ENCODE peak calls at places on chromosomes 7 and 10, in seven cellular contexts. G is sigmoid colon, O is H7, E is transverse colon, R is NCI-H1092, X is NCI-H1105, M is Right ventricle myocardium inferior. P is an unnamed sample.

GRCh38 chr7:155803418-155804376 is 8.6 kb downstream of the SHH start:
- DNase-seq in O (peak), X (peak), R (no peak), M (peak), E (peak), G (no peak), P (no peak)

GRCh38 chr7:2016761-2017482 is 215.8 kb downstream of the MAD1L1 start:
- DNase-seq in E (no peak), R (no peak), G (peak), X (no peak), M (peak), O (peak), P (no peak)

GRCh38 chr10:28291881-28292297 is 11.0 kb downstream of the MPP7 start:
- DNase-seq in M (no peak), E (no peak), X (no peak), G (no peak), R (no peak), O (no peak), P (peak)

GRCh38 chr7:47611045-47611511 is 29.2 kb upstream of the TNS3 start:
- DNase-seq in O (no peak), X (no peak), G (no peak), R (peak), M (no peak), E (peak), P (no peak)

GRCh38 chr7:149856-150636 is 42.3 kb upstream of the FAM20C start:
- DNase-seq in G (peak), M (peak), O (peak), E (peak), X (peak), R (peak), P (no peak)

GRCh38 chr10:13839430-13839986 is 252.7 kb downstream of the PRPF18 start:
- DNase-seq in O (no peak), G (peak), X (no peak), E (no peak), M (peak), R (no peak), P (peak)

GRCh38 chr10:17428616-17429097 is 25.7 kb downstream of the ST8SIA6 start:
- DNase-seq in O (no peak), R (no peak), X (no peak), E (peak), G (no peak), M (no peak), P (no peak)

GRCh38 chr7:112485766-112486165 is 5.0 kb downstream of the LSMEM1 start:
- DNase-seq in X (no peak), R (no peak), G (no peak), O (no peak), E (no peak), M (no peak), P (no peak)

P was measured in kidney glomerular epithelial cell.